ENCODE peak calls at places on chromosomes 7 and 10, in seven cellular contexts. G, J, E, A, Z, O and W are unnamed samples. For H3K36me3, the result is how much of the 10 kb centered on the place peaks cover.

GRCh38 chr10:131127610-131128009 is 183.9 kb downstream of the TCERG1L start:
- DNase-seq in G (no peak), J (no peak), E (no peak), A (no peak), Z (no peak), O (no peak), W (no peak)

GRCh38 chr7:40717242-40717641 is 582.4 kb downstream of the SUGCT start:
- DNase-seq in G (peak), J (peak), E (peak), A (peak), Z (peak), O (peak), W (peak)

GRCh38 chr10:129883637-129884389 is 80.3 kb downstream of the EBF3 start:
- DNase-seq in G (no peak), J (no peak), E (no peak), A (no peak), Z (no peak), O (no peak), W (no peak)

GRCh38 chr10:128064615-128065580 is 61.3 kb downstream of the MKI67 start:
- DNase-seq in G (peak), J (no peak), E (no peak), A (no peak), Z (peak), O (peak), W (peak)

GRCh38 chr7:123649956-123650355 is 5.7 kb upstream of the LMOD2 start:
- DNase-seq in G (no peak), J (no peak), E (no peak), A (no peak), Z (no peak), O (peak), W (no peak)

GRCh38 chr7:73707045-73707631 is 12.3 kb downstream of the STX1A start:
- DNase-seq in G (no peak), J (no peak), E (no peak), A (no peak), Z (no peak), O (no peak), W (peak)

GRCh38 chr10:3852147-3852904 is 67.3 kb upstream of the KLF6 start:
- DNase-seq in G (peak), J (peak), E (no peak), A (peak), Z (no peak), O (peak), W (peak)

GRCh38 chr7:133530682-133531081 is 277.8 kb downstream of the EXOC4 start:
- DNase-seq in G (no peak), J (peak), E (no peak), A (no peak), Z (no peak), O (peak), W (no peak)

GRCh38 chr7:128166603-128167315 is 74.3 kb upstream of the LEP start:
- DNase-seq in G (peak), J (peak), E (peak), A (peak), Z (no peak), O (peak), W (no peak)

GRCh38 chr7:120760851-120761250 is 97.1 kb downstream of the TSPAN12 start:
- DNase-seq in G (no peak), J (no peak), E (no peak), A (peak), Z (no peak), O (no peak), W (no peak)

GRCh38 chr10:3096149-3096548 is 28.8 kb downstream of the PFKP start:
- DNase-seq in G (no peak), J (no peak), E (no peak), A (no peak), Z (no peak), O (peak), W (no peak)

GRCh38 chr10:15363031-15363430 is 8.1 kb downstream of the FAM171A1 start:
- DNase-seq in G (no peak), J (no peak), E (no peak), A (peak), Z (no peak), O (peak), W (no peak)

GRCh38 chr10:88616250-88616977 is 29.9 kb downstream of the LIPJ start:
- DNase-seq in G (no peak), J (no peak), E (peak), A (no peak), Z (no peak), O (peak), W (no peak)

GRCh38 chr10:84302223-84302622 is 26.2 kb upstream of the CCSER2 start:
- DNase-seq in G (no peak), J (no peak), E (no peak), A (peak), Z (no peak), O (no peak), W (no peak)

GRCh38 chr10:89475567-89475966 is 59.8 kb downstream of the SLC16A12 start:
- DNase-seq in G (no peak), J (no peak), E (no peak), A (no peak), Z (no peak), O (peak), W (no peak)

GRCh38 chr7:88111136-88111748 is 108.6 kb downstream of the SRI start:
- DNase-seq in G (no peak), J (peak), E (peak), A (peak), Z (peak), O (peak), W (peak)

GRCh38 chr10:98212204-98212603 is 55.8 kb downstream of the LOXL4 start:
- DNase-seq in G (no peak), J (no peak), E (no peak), A (no peak), Z (no peak), O (no peak), W (peak)

GRCh38 chr10:62233494-62234283 is 35.0 kb downstream of the RTKN2 start:
- DNase-seq in G (no peak), J (no peak), E (no peak), A (no peak), Z (no peak), O (peak), W (no peak)

GRCh38 chr10:24920907-24921881 is 31.2 kb downstream of the PRTFDC1 start:
- DNase-seq in G (peak), J (peak), E (no peak), A (peak), Z (no peak), O (peak), W (peak)

GRCh38 chr10:131546086-131546810 is 234.7 kb upstream of the TCERG1L start:
- DNase-seq in G (no peak), J (peak), E (no peak), A (peak), Z (no peak), O (no peak), W (no peak)

GRCh38 chr7:32062150-32062549 is 8.1 kb downstream of the PDE1C start:
- DNase-seq in G (no peak), J (peak), E (peak), A (peak), Z (peak), O (peak), W (peak)

GRCh38 chr10:98361131-98361633 is 53.8 kb downstream of the PYROXD2 start:
- DNase-seq in G (no peak), J (peak), E (peak), A (peak), Z (no peak), O (peak), W (peak)

GRCh38 chr10:132616170-132616994 is 78.8 kb downstream of the INPP5A start:
- DNase-seq in G (no peak), J (no peak), E (no peak), A (no peak), Z (no peak), O (no peak), W (no peak)

GRCh38 chr10:60555710-60556109 is 166.0 kb upstream of the ANK3 start:
- DNase-seq in G (no peak), J (no peak), E (no peak), A (no peak), Z (no peak), O (no peak), W (no peak)

GRCh38 chr7:131606346-131607290 is 50.2 kb upstream of the PODXL start:
- DNase-seq in G (no peak), J (no peak), E (no peak), A (peak), Z (no peak), O (no peak), W (no peak)

GRCh38 chr10:29746080-29746797 is 111.5 kb upstream of the SVIL start:
- DNase-seq in G (no peak), J (no peak), E (no peak), A (no peak), Z (no peak), O (peak), W (no peak)

GRCh38 chr10:77974396-77975074 is 48.0 kb upstream of the DLG5 start:
- DNase-seq in G (no peak), J (peak), E (peak), A (peak), Z (peak), O (peak), W (peak)

GRCh38 chr7:73725703-73726466 is 6.4 kb upstream of the STX1A start:
- DNase-seq in G (peak), J (peak), E (peak), A (peak), Z (peak), O (peak), W (peak)

GRCh38 chr10:13717936-13718772 is 131.4 kb downstream of the PRPF18 start:
- DNase-seq in G (peak), J (peak), E (no peak), A (no peak), Z (no peak), O (peak), W (peak)

GRCh38 chr7:107208046-107208458 is 39.2 kb downstream of the HBP1 start:
- DNase-seq in G (no peak), J (no peak), E (no peak), A (no peak), Z (peak), O (no peak), W (no peak)

GRCh38 chr7:36630112-36630650 is 94.1 kb downstream of the AOAH start:
- DNase-seq in G (no peak), J (no peak), E (no peak), A (no peak), Z (no peak), O (peak), W (no peak)

GRCh38 chr7:83201355-83201754 is 38.7 kb upstream of the PCLO start:
- DNase-seq in G (no peak), J (no peak), E (no peak), A (peak), Z (no peak), O (no peak), W (peak)

GRCh38 chr7:127798023-127798422 is 146.0 kb downstream of the SND1 start:
- DNase-seq in G (no peak), J (no peak), E (no peak), A (no peak), Z (no peak), O (peak), W (no peak)

GRCh38 chr7:53245721-53246120 is 210.3 kb downstream of the POM121L12 start:
- DNase-seq in G (no peak), J (no peak), E (no peak), A (no peak), Z (no peak), O (no peak), W (no peak)

GRCh38 chr10:103716206-103717160 is 138.9 kb downstream of the SH3PXD2A start:
- DNase-seq in G (no peak), J (no peak), E (no peak), A (peak), Z (no peak), O (peak), W (peak)

DNA sequence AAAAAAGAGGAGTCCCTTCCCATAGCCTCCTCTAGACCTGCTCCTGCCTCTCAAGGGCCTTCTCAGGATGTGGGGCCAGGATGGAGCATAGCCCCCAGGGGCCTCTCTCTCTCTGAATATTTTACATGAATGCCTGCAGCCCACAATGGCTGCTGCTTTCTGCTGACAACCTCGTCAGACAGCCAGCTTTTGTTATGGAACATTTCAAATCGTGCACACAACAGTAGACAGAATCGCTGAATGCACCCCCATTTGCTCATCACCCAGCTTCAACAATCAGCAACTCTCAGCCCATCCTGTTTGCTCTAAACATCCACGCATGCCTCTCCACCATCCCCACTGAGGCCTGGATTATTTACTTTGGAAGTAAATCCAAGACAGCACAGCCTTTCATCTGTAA is 5.4 kb downstream of the PLAC9 start:
- DNase-seq in G (no peak), J (peak), E (no peak), A (no peak), Z (no peak), O (no peak), W (no peak)
- H3K27ac ChIP-seq in G (no peak), J (peak), E (no peak), A (no peak), Z (no peak), O (peak), W (no peak)

DNA sequence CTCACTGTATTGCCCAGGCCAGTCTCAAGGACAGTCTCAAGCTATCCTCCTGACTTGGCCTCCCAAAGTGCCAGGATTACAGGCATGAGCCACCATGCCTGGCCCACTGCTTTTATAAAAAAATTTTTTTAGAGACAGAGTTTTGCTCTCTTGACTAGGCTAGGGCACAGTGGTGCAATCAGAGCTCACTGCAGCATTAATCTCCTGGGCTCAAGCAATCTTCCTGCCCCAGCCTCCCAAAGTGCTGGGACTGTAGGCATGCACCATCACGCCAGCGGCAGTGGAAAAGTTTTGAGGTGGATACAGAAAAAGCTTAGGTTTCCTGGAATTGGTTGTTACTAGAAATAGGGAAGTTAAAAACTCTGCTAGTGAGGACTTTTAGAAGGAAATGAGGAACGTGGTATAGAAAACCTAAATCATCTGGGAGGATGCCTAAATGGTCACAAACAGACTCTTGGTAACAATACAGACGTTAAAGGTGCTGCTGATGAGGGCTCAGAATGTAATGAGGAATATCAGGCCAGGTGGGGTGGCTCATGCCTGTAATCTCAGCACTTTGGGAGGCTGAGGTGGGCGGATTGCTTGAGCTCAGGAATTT is 10.9 kb upstream of the SNX8 start:
- DNase-seq in G (no peak), J (no peak), E (no peak), A (no peak), Z (no peak), O (no peak), W (no peak)
- H3K36me3 ChIP-seq in G (under half), J (under half), E (under half), A (under half), Z (under half), O (under half), W (under half)

DNA sequence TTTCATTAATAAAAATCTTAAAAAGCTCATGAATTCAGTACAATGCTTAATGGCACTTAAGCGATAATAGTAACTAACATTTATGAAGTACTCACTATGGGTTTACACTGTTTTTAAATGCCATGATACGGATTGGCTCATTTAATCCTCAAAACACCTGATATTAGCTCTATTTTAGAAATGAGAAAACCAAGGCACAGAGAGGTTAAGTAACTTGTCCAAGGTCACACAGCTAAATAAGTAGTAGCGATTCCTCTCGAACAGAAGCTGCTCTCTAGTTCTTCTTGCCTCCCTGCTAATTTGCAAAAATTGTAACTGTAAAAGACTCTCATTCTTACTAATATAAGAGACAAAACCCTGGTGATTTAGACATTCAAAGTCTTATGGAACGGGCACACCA is 110.7 kb upstream of the RHEB start:
- DNase-seq in G (no peak), J (no peak), E (no peak), A (no peak), Z (no peak), O (no peak), W (no peak)
- H3K27ac ChIP-seq in G (no peak), J (no peak), E (peak), A (no peak), Z (no peak), O (no peak), W (no peak)

GRCh38 chr10:68665841-68666240 is 55.2 kb upstream of the CCAR1 start:
- DNase-seq in G (no peak), J (no peak), E (no peak), A (no peak), Z (no peak), O (peak), W (no peak)
- H3K36me3 ChIP-seq in G (under half), J (under half), E (under half), A (under half), Z (under half), O (under half), W (under half)

DNA sequence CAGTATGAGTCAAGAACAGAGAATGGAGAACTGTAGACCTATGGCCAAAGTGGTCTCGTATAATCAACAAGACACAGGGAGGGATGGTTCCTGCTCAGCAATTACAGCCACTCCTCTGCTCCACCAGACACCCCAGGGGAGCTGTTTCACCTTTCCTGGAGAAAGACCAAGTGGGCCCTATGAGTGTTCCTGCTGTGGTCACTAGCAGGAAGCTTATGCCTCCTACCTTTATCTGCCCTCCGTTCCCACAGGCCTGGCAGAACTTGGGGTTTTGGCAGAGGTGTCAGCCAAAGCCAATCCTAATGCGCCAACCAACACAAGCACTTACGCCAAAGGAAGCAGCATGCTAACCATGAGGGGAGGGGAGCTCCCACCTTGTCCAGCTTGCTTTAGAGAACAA is 31.2 kb downstream of the XPNPEP1 start:
- DNase-seq in G (no peak), J (no peak), E (no peak), A (no peak), Z (no peak), O (peak), W (no peak)
- H3K27ac ChIP-seq in G (no peak), J (peak), E (no peak), A (no peak), Z (no peak), O (no peak), W (no peak)

DNA sequence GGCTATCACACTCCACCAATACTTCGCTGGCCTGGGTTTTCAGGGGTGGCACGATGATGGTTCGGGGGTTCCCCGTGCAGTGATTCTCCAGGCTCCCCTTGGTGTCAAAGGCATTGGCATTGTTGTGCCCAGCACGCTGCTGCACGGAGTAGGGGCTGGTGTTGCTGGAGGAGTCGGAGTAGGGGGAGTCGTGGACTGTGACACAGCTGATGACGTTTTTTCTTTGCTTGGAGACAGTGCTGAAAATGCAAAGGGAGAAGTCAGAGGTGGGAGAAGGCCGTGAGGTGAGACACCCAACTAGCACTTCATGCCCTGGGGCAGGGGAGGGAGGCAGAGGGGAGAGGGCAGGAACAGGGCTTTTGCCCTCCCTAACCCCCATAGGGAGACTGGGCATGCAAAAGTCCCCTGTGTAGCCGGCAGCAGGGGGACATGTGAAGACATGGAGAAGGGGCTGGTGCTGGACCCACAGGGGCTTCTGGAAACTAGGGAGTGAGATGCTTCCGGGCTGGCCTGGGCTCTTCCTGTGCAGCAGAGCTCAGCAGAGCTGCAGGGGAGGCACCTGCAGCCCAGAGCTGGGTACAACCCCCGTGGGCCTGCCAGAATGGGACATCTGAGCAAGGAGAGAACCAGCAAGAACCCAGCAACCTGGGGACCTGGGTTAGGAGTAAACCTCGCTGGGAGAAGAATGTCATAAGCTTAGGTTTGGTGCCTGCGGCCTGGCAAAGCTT is 60.5 kb downstream of the CLEC2L start:
- DNase-seq in G (no peak), J (no peak), E (no peak), A (no peak), Z (no peak), O (no peak), W (no peak)
- H3K36me3 ChIP-seq in G (under half), J (under half), E (half or more), A (under half), Z (under half), O (under half), W (under half)

GRCh38 chr7:28958946-28959417 is 852 bp upstream of the TRIL start:
- DNase-seq in G (no peak), J (no peak), E (no peak), A (no peak), Z (no peak), O (no peak), W (peak)
- H3K27ac ChIP-seq in G (no peak), J (peak), E (no peak), A (no peak), Z (no peak), O (no peak), W (no peak)

GRCh38 chr7:99490878-99491277 is 9.2 kb downstream of the ZNF394 start:
- DNase-seq in G (no peak), J (no peak), E (no peak), A (peak), Z (no peak), O (no peak), W (no peak)

GRCh38 chr7:99489235-99489634 is 10.8 kb downstream of the ZNF394 start:
- DNase-seq in G (no peak), J (no peak), E (no peak), A (peak), Z (no peak), O (no peak), W (no peak)

DNA sequence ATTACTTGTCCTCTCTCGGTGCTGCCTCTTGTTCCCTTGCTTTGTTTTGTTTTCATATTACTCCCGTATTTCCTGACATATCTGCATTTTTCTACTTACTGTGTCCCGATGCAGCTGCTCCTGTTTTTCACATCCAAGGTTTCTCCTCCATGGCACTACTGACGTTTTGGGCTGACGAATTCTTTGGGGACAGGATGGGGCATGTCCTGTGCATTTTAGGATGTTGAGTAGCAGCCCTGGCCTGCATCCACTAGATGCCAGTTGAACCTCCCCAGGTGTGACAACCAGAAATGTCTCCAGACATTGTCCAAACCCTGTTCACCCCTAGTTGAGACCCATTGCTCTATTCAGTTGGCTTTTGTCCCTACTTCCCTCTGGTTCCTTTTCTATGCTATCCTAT is 12.4 kb downstream of the ZNF789 start:
- DNase-seq in G (no peak), J (no peak), E (no peak), A (no peak), Z (no peak), O (no peak), W (no peak)
- H3K36me3 ChIP-seq in G (under half), J (under half), E (under half), A (under half), Z (half or more), O (under half), W (under half)